ENCODE peak calls at places on chromosomes 12 and 14, in eight cellular contexts. One of them, this sample, is unnamed.

GRCh38 chr12:76123301-76124212 is 39.1 kb upstream of the NAP1L1 start:
- DNase-seq in HFFc6: peak; percentile 59
- DNase-seq in esophagus squamous epithelium: no peak
- DNase-seq in H9: no peak
- DNase-seq in B cell: no peak
- DNase-seq in lung: no peak
- DNase-seq in GM10248: no peak
- DNase-seq in endothelial cell: no peak
- DNase-seq in this sample: no peak

GRCh38 chr12:43237238-43237879 is 314.6 kb downstream of the ADAMTS20 start:
- DNase-seq in HFFc6: no peak
- DNase-seq in esophagus squamous epithelium: no peak
- DNase-seq in H9: no peak
- DNase-seq in B cell: no peak
- DNase-seq in lung: no peak
- DNase-seq in GM10248: no peak
- DNase-seq in endothelial cell: no peak
- DNase-seq in this sample: no peak

GRCh38 chr14:69582207-69582606 is 7.5 kb upstream of the CCDC177 start:
- DNase-seq in HFFc6: peak; percentile 19
- DNase-seq in esophagus squamous epithelium: no peak
- DNase-seq in H9: no peak
- DNase-seq in B cell: no peak
- DNase-seq in lung: no peak
- DNase-seq in GM10248: no peak
- DNase-seq in endothelial cell: no peak
- DNase-seq in this sample: no peak

GRCh38 chr14:53619625-53620324 is 336.9 kb downstream of the BMP4 start:
- DNase-seq in HFFc6: peak; percentile 43
- DNase-seq in esophagus squamous epithelium: no peak
- DNase-seq in H9: no peak
- DNase-seq in B cell: no peak
- DNase-seq in lung: no peak
- DNase-seq in GM10248: no peak
- DNase-seq in endothelial cell: no peak
- DNase-seq in this sample: no peak

GRCh38 chr12:4196805-4197420 is 76.6 kb upstream of the CCND2 start:
- DNase-seq in HFFc6: no peak
- DNase-seq in esophagus squamous epithelium: no peak
- DNase-seq in H9: no peak
- DNase-seq in B cell: no peak
- DNase-seq in lung: no peak
- DNase-seq in GM10248: no peak
- DNase-seq in endothelial cell: no peak
- DNase-seq in this sample: no peak

GRCh38 chr14:71591929-71592328 is 340.3 kb upstream of the RGS6 start:
- DNase-seq in HFFc6: peak; percentile 79
- DNase-seq in esophagus squamous epithelium: no peak
- DNase-seq in H9: no peak
- DNase-seq in B cell: peak; percentile 13
- DNase-seq in lung: no peak
- DNase-seq in GM10248: no peak
- DNase-seq in endothelial cell: no peak
- DNase-seq in this sample: no peak

GRCh38 chr12:76193961-76194360 is 109.5 kb upstream of the NAP1L1 start:
- DNase-seq in HFFc6: no peak
- DNase-seq in esophagus squamous epithelium: no peak
- DNase-seq in H9: no peak
- DNase-seq in B cell: no peak
- DNase-seq in lung: no peak
- DNase-seq in GM10248: no peak
- DNase-seq in endothelial cell: no peak
- DNase-seq in this sample: no peak

GRCh38 chr14:68977137-68977740 is 1.9 kb downstream of the ACTN1 start:
- DNase-seq in HFFc6: no peak
- DNase-seq in esophagus squamous epithelium: no peak
- DNase-seq in H9: no peak
- DNase-seq in B cell: no peak
- DNase-seq in lung: no peak
- DNase-seq in GM10248: no peak
- DNase-seq in endothelial cell: no peak
- DNase-seq in this sample: no peak

GRCh38 chr12:49706351-49707126 is 666 bp downstream of the FMNL3 start:
- DNase-seq in HFFc6: no peak
- DNase-seq in esophagus squamous epithelium: no peak
- DNase-seq in H9: peak; percentile 62
- DNase-seq in B cell: peak; percentile 47
- DNase-seq in lung: peak; percentile 31
- DNase-seq in GM10248: no peak
- DNase-seq in endothelial cell: peak; percentile 57
- DNase-seq in this sample: peak; percentile 41

GRCh38 chr14:59582161-59582560 is 5.5 kb upstream of the CCDC175 start:
- DNase-seq in HFFc6: no peak
- DNase-seq in esophagus squamous epithelium: no peak
- DNase-seq in H9: no peak
- DNase-seq in B cell: no peak
- DNase-seq in lung: no peak
- DNase-seq in GM10248: no peak
- DNase-seq in endothelial cell: no peak
- DNase-seq in this sample: no peak

GRCh38 chr12:19712041-19712440 is 272.7 kb downstream of the AEBP2 start:
- DNase-seq in HFFc6: peak; percentile 81
- DNase-seq in esophagus squamous epithelium: no peak
- DNase-seq in H9: no peak
- DNase-seq in B cell: no peak
- DNase-seq in lung: no peak
- DNase-seq in GM10248: no peak
- DNase-seq in endothelial cell: no peak
- DNase-seq in this sample: no peak

GRCh38 chr12:47773062-47773857 is at the start of gene SLC48A1:
- DNase-seq in HFFc6: peak; percentile 24
- DNase-seq in esophagus squamous epithelium: no peak
- DNase-seq in H9: peak; percentile 79
- DNase-seq in B cell: peak; percentile 89
- DNase-seq in lung: peak; percentile 67
- DNase-seq in GM10248: peak; percentile 91
- DNase-seq in endothelial cell: peak; percentile 85
- DNase-seq in this sample: peak; percentile 80
- TF ChIP-seq CTCF in HFFc6: peak; percentile 21
- TF ChIP-seq CTCF in esophagus squamous epithelium: peak; percentile 11
- TF ChIP-seq CTCF in H9: peak; percentile 37
- TF ChIP-seq CTCF in B cell: peak; percentile 36
- TF ChIP-seq CTCF in lung: no peak
- TF ChIP-seq CTCF in GM10248: peak; percentile 41
- TF ChIP-seq CTCF in endothelial cell: no peak
- TF ChIP-seq CTCF in this sample: no peak

DNA sequence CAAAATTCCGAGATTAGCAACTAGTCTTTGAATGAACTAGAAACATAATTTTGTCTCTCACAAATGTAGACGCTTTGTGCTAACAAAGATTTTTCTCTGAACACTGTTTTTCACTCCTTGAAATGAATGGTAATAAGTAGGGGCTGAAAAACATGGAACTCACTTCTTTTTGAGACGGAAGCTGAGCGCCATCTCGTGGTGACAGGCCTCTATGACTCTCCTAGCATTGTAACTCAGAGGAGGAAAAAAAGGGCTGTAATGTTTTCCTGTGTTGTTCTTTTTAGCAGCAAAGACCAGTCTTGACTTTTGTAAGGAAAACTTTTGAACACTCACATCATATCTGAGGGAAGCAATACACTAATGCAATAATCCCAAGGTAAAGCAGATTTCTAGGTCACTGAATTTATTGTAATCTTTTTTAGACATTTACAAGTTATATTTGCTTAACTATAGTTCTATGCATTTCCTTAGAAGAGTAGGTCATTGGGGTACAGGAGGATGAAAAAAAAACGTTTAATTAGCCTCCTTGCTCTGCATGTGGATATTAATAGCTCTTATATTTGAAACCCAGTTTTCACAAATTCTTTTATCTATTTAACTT is 157.3 kb upstream of the FOXG1 start:
- DNase-seq in HFFc6: peak; percentile 13
- DNase-seq in esophagus squamous epithelium: no peak
- DNase-seq in H9: peak; percentile 43
- DNase-seq in B cell: peak; percentile 2
- DNase-seq in lung: no peak
- DNase-seq in GM10248: no peak
- DNase-seq in endothelial cell: peak; percentile 75
- DNase-seq in this sample: peak; percentile 70
- TF ChIP-seq CTCF in HFFc6: peak; percentile 78
- TF ChIP-seq CTCF in esophagus squamous epithelium: peak; percentile 59
- TF ChIP-seq CTCF in H9: peak; percentile 93
- TF ChIP-seq CTCF in B cell: peak; percentile 29
- TF ChIP-seq CTCF in lung: no peak
- TF ChIP-seq CTCF in GM10248: peak; percentile 64
- TF ChIP-seq CTCF in endothelial cell: peak; percentile 82
- TF ChIP-seq CTCF in this sample: peak; percentile 78

DNA sequence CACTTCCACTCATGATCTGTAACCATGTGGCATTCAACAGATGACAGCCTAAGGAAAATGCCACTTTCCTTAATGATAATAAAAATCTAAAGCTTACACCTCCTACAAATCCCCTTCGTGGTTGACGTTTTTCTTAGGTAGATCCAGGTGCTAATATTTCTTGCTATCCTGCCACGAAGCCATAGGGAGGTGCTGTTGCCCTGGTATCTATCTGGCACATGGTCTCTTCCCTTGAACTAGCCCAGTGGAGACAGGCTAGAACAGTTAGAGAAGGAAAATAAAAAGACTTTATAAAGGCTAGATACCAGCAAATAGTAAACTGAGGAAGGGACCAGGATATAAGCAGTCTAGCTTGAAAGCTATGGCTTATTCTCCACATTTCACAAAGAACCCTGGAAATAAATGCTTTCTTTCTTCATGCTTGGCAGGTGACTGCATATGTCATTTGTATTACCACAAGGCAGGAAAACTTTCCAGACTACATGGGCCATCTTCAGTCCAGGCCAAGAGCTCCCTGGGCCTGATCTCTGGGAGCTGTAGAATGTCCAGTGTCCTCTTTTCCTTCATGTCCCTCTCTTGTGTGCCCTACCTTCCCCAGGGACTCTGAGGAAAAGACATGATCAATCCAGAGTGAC is 15.3 kb downstream of the SPIC start:
- DNase-seq in HFFc6: no peak
- DNase-seq in esophagus squamous epithelium: no peak
- DNase-seq in H9: peak; percentile 71
- DNase-seq in B cell: peak; percentile 45
- DNase-seq in lung: no peak
- DNase-seq in GM10248: peak; percentile 34
- DNase-seq in endothelial cell: peak; percentile 16
- DNase-seq in this sample: peak; percentile 41
- TF ChIP-seq CTCF in HFFc6: no peak
- TF ChIP-seq CTCF in esophagus squamous epithelium: peak; percentile 42
- TF ChIP-seq CTCF in H9: peak; percentile 81
- TF ChIP-seq CTCF in B cell: peak; percentile 61
- TF ChIP-seq CTCF in lung: peak; percentile 12
- TF ChIP-seq CTCF in GM10248: peak; percentile 55
- TF ChIP-seq CTCF in endothelial cell: peak; percentile 26
- TF ChIP-seq CTCF in this sample: peak; percentile 25

GRCh38 chr12:132736913-132737312 is 24.7 kb downstream of the ANKLE2 start:
- DNase-seq in HFFc6: no peak
- DNase-seq in esophagus squamous epithelium: no peak
- DNase-seq in H9: no peak
- DNase-seq in B cell: no peak
- DNase-seq in lung: no peak
- DNase-seq in GM10248: no peak
- DNase-seq in endothelial cell: no peak
- DNase-seq in this sample: no peak
- TF ChIP-seq CTCF in HFFc6: no peak
- TF ChIP-seq CTCF in esophagus squamous epithelium: no peak
- TF ChIP-seq CTCF in H9: no peak
- TF ChIP-seq CTCF in B cell: no peak
- TF ChIP-seq CTCF in lung: no peak
- TF ChIP-seq CTCF in GM10248: no peak
- TF ChIP-seq CTCF in endothelial cell: no peak
- TF ChIP-seq CTCF in this sample: no peak